ENCODE peak calls at places on chromosome 21, in ten cellular contexts. One of them, this sample, is unnamed.

GRCh38 chr21:36193200-36193599 is 36.6 kb downstream of the DOP1B start:
- DNase-seq in B cell: no peak
- DNase-seq in HCEC 1CT: no peak
- DNase-seq in activated CD8-positive, alpha-beta memory T cell treated with anti-CD3 and anti-CD28 coated beads for 4 hours: no peak
- DNase-seq in activated CD4-positive, CD25-positive, alpha-beta regulatory T cell treated with anti-CD3 and anti-CD28 coated beads, Interleukin-2, amount 50 U/mL, for 16 hours: no peak
- DNase-seq in IMR-90: peak; percentile 17
- DNase-seq in HAP-1: no peak
- DNase-seq in iris pigment epithelial cell: no peak
- DNase-seq in activated T-helper 1 cell treated with anti-CD3 and anti-CD28 coated beads, Interleukin-12 subunit alpha, Interleukin-12 subunit beta, Interleukin-2, Interleukin-4 antibody, amounts not matched to agents 30 ng/mL and 10 ng/mL and 1 ng/mL, durations not matched to agents 14 hours and 24 hours and 36 hours: no peak
- DNase-seq in choroid plexus epithelial cell: no peak
- DNase-seq in this sample: peak; percentile 86

GRCh38 chr21:26169611-26170470 is 729 bp downstream of the APP start:
- DNase-seq in B cell: peak; percentile 68
- DNase-seq in HCEC 1CT: peak; percentile 56
- DNase-seq in activated CD8-positive, alpha-beta memory T cell treated with anti-CD3 and anti-CD28 coated beads for 4 hours: peak; percentile 6
- DNase-seq in activated CD4-positive, CD25-positive, alpha-beta regulatory T cell treated with anti-CD3 and anti-CD28 coated beads, Interleukin-2, amount 50 U/mL, for 16 hours: no peak
- DNase-seq in IMR-90: peak; percentile 65
- DNase-seq in HAP-1: peak; percentile 76
- DNase-seq in iris pigment epithelial cell: peak; percentile 75
- DNase-seq in activated T-helper 1 cell treated with anti-CD3 and anti-CD28 coated beads, Interleukin-12 subunit alpha, Interleukin-12 subunit beta, Interleukin-2, Interleukin-4 antibody, amounts not matched to agents 30 ng/mL and 10 ng/mL and 1 ng/mL, durations not matched to agents 14 hours and 24 hours and 36 hours: peak; percentile 17
- DNase-seq in choroid plexus epithelial cell: peak; percentile 67
- DNase-seq in this sample: peak; percentile 79

GRCh38 chr21:26445440-26445839 is 127.6 kb downstream of the CYYR1 start:
- DNase-seq in B cell: no peak
- DNase-seq in HCEC 1CT: no peak
- DNase-seq in activated CD8-positive, alpha-beta memory T cell treated with anti-CD3 and anti-CD28 coated beads for 4 hours: no peak
- DNase-seq in activated CD4-positive, CD25-positive, alpha-beta regulatory T cell treated with anti-CD3 and anti-CD28 coated beads, Interleukin-2, amount 50 U/mL, for 16 hours: no peak
- DNase-seq in IMR-90: peak; percentile 2
- DNase-seq in HAP-1: no peak
- DNase-seq in iris pigment epithelial cell: peak; percentile 18
- DNase-seq in activated T-helper 1 cell treated with anti-CD3 and anti-CD28 coated beads, Interleukin-12 subunit alpha, Interleukin-12 subunit beta, Interleukin-2, Interleukin-4 antibody, amounts not matched to agents 30 ng/mL and 10 ng/mL and 1 ng/mL, durations not matched to agents 14 hours and 24 hours and 36 hours: no peak
- DNase-seq in choroid plexus epithelial cell: peak; percentile 31
- DNase-seq in this sample: peak; percentile 56

GRCh38 chr21:16454371-16454770 is 724.6 kb downstream of the USP25 start:
- DNase-seq in B cell: no peak
- DNase-seq in HCEC 1CT: peak; percentile 43
- DNase-seq in activated CD8-positive, alpha-beta memory T cell treated with anti-CD3 and anti-CD28 coated beads for 4 hours: no peak
- DNase-seq in activated CD4-positive, CD25-positive, alpha-beta regulatory T cell treated with anti-CD3 and anti-CD28 coated beads, Interleukin-2, amount 50 U/mL, for 16 hours: no peak
- DNase-seq in IMR-90: no peak
- DNase-seq in HAP-1: no peak
- DNase-seq in iris pigment epithelial cell: peak; percentile 37
- DNase-seq in activated T-helper 1 cell treated with anti-CD3 and anti-CD28 coated beads, Interleukin-12 subunit alpha, Interleukin-12 subunit beta, Interleukin-2, Interleukin-4 antibody, amounts not matched to agents 30 ng/mL and 10 ng/mL and 1 ng/mL, durations not matched to agents 14 hours and 24 hours and 36 hours: no peak
- DNase-seq in choroid plexus epithelial cell: peak; percentile 58
- DNase-seq in this sample: no peak

GRCh38 chr21:26801524-26801923 is 43.7 kb downstream of the ADAMTS1 start:
- DNase-seq in B cell: no peak
- DNase-seq in HCEC 1CT: peak; percentile 81
- DNase-seq in activated CD8-positive, alpha-beta memory T cell treated with anti-CD3 and anti-CD28 coated beads for 4 hours: no peak
- DNase-seq in activated CD4-positive, CD25-positive, alpha-beta regulatory T cell treated with anti-CD3 and anti-CD28 coated beads, Interleukin-2, amount 50 U/mL, for 16 hours: no peak
- DNase-seq in IMR-90: peak; percentile 94
- DNase-seq in HAP-1: no peak
- DNase-seq in iris pigment epithelial cell: peak; percentile 93
- DNase-seq in activated T-helper 1 cell treated with anti-CD3 and anti-CD28 coated beads, Interleukin-12 subunit alpha, Interleukin-12 subunit beta, Interleukin-2, Interleukin-4 antibody, amounts not matched to agents 30 ng/mL and 10 ng/mL and 1 ng/mL, durations not matched to agents 14 hours and 24 hours and 36 hours: no peak
- DNase-seq in choroid plexus epithelial cell: peak; percentile 97
- DNase-seq in this sample: peak; percentile 56

GRCh38 chr21:19998450-19998849 is 999.8 kb upstream of the NCAM2 start:
- DNase-seq in B cell: no peak
- DNase-seq in HCEC 1CT: no peak
- DNase-seq in activated CD8-positive, alpha-beta memory T cell treated with anti-CD3 and anti-CD28 coated beads for 4 hours: no peak
- DNase-seq in activated CD4-positive, CD25-positive, alpha-beta regulatory T cell treated with anti-CD3 and anti-CD28 coated beads, Interleukin-2, amount 50 U/mL, for 16 hours: no peak
- DNase-seq in IMR-90: no peak
- DNase-seq in HAP-1: no peak
- DNase-seq in iris pigment epithelial cell: no peak
- DNase-seq in activated T-helper 1 cell treated with anti-CD3 and anti-CD28 coated beads, Interleukin-12 subunit alpha, Interleukin-12 subunit beta, Interleukin-2, Interleukin-4 antibody, amounts not matched to agents 30 ng/mL and 10 ng/mL and 1 ng/mL, durations not matched to agents 14 hours and 24 hours and 36 hours: no peak
- DNase-seq in choroid plexus epithelial cell: no peak
- DNase-seq in this sample: no peak

GRCh38 chr21:14773777-14774345 is 227.7 kb upstream of the SAMSN1 start:
- DNase-seq in B cell: peak; percentile 14
- DNase-seq in HCEC 1CT: no peak
- DNase-seq in activated CD8-positive, alpha-beta memory T cell treated with anti-CD3 and anti-CD28 coated beads for 4 hours: peak; percentile 25
- DNase-seq in activated CD4-positive, CD25-positive, alpha-beta regulatory T cell treated with anti-CD3 and anti-CD28 coated beads, Interleukin-2, amount 50 U/mL, for 16 hours: peak; percentile 16
- DNase-seq in IMR-90: no peak
- DNase-seq in HAP-1: peak; percentile 35
- DNase-seq in iris pigment epithelial cell: peak; percentile 31
- DNase-seq in activated T-helper 1 cell treated with anti-CD3 and anti-CD28 coated beads, Interleukin-12 subunit alpha, Interleukin-12 subunit beta, Interleukin-2, Interleukin-4 antibody, amounts not matched to agents 30 ng/mL and 10 ng/mL and 1 ng/mL, durations not matched to agents 14 hours and 24 hours and 36 hours: peak; percentile 45
- DNase-seq in choroid plexus epithelial cell: peak; percentile 72
- DNase-seq in this sample: peak; percentile 26

GRCh38 chr21:37511848-37512247 is 145.3 kb downstream of the DYRK1A start:
- DNase-seq in B cell: no peak
- DNase-seq in HCEC 1CT: no peak
- DNase-seq in activated CD8-positive, alpha-beta memory T cell treated with anti-CD3 and anti-CD28 coated beads for 4 hours: no peak
- DNase-seq in activated CD4-positive, CD25-positive, alpha-beta regulatory T cell treated with anti-CD3 and anti-CD28 coated beads, Interleukin-2, amount 50 U/mL, for 16 hours: no peak
- DNase-seq in IMR-90: no peak
- DNase-seq in HAP-1: no peak
- DNase-seq in iris pigment epithelial cell: no peak
- DNase-seq in activated T-helper 1 cell treated with anti-CD3 and anti-CD28 coated beads, Interleukin-12 subunit alpha, Interleukin-12 subunit beta, Interleukin-2, Interleukin-4 antibody, amounts not matched to agents 30 ng/mL and 10 ng/mL and 1 ng/mL, durations not matched to agents 14 hours and 24 hours and 36 hours: no peak
- DNase-seq in choroid plexus epithelial cell: no peak
- DNase-seq in this sample: no peak

GRCh38 chr21:42311160-42311559 is 4.0 kb downstream of the TFF3 start:
- DNase-seq in B cell: no peak
- DNase-seq in HCEC 1CT: no peak
- DNase-seq in activated CD8-positive, alpha-beta memory T cell treated with anti-CD3 and anti-CD28 coated beads for 4 hours: no peak
- DNase-seq in activated CD4-positive, CD25-positive, alpha-beta regulatory T cell treated with anti-CD3 and anti-CD28 coated beads, Interleukin-2, amount 50 U/mL, for 16 hours: no peak
- DNase-seq in IMR-90: no peak
- DNase-seq in HAP-1: no peak
- DNase-seq in iris pigment epithelial cell: no peak
- DNase-seq in activated T-helper 1 cell treated with anti-CD3 and anti-CD28 coated beads, Interleukin-12 subunit alpha, Interleukin-12 subunit beta, Interleukin-2, Interleukin-4 antibody, amounts not matched to agents 30 ng/mL and 10 ng/mL and 1 ng/mL, durations not matched to agents 14 hours and 24 hours and 36 hours: no peak
- DNase-seq in choroid plexus epithelial cell: no peak
- DNase-seq in this sample: no peak

GRCh38 chr21:17679002-17679600 is 66.4 kb upstream of the BTG3 start:
- DNase-seq in B cell: peak; percentile 46
- DNase-seq in HCEC 1CT: peak; percentile 67
- DNase-seq in activated CD8-positive, alpha-beta memory T cell treated with anti-CD3 and anti-CD28 coated beads for 4 hours: no peak
- DNase-seq in activated CD4-positive, CD25-positive, alpha-beta regulatory T cell treated with anti-CD3 and anti-CD28 coated beads, Interleukin-2, amount 50 U/mL, for 16 hours: peak; percentile 6
- DNase-seq in IMR-90: peak; percentile 71
- DNase-seq in HAP-1: no peak
- DNase-seq in iris pigment epithelial cell: peak; percentile 74
- DNase-seq in activated T-helper 1 cell treated with anti-CD3 and anti-CD28 coated beads, Interleukin-12 subunit alpha, Interleukin-12 subunit beta, Interleukin-2, Interleukin-4 antibody, amounts not matched to agents 30 ng/mL and 10 ng/mL and 1 ng/mL, durations not matched to agents 14 hours and 24 hours and 36 hours: peak; percentile 24
- DNase-seq in choroid plexus epithelial cell: peak; percentile 91
- DNase-seq in this sample: peak; percentile 51

GRCh38 chr21:38958940-38959685 is 153.4 kb downstream of the ETS2 start:
- DNase-seq in B cell: no peak
- DNase-seq in HCEC 1CT: peak; percentile 96
- DNase-seq in activated CD8-positive, alpha-beta memory T cell treated with anti-CD3 and anti-CD28 coated beads for 4 hours: no peak
- DNase-seq in activated CD4-positive, CD25-positive, alpha-beta regulatory T cell treated with anti-CD3 and anti-CD28 coated beads, Interleukin-2, amount 50 U/mL, for 16 hours: no peak
- DNase-seq in IMR-90: peak; percentile 74
- DNase-seq in HAP-1: no peak
- DNase-seq in iris pigment epithelial cell: peak; percentile 76
- DNase-seq in activated T-helper 1 cell treated with anti-CD3 and anti-CD28 coated beads, Interleukin-12 subunit alpha, Interleukin-12 subunit beta, Interleukin-2, Interleukin-4 antibody, amounts not matched to agents 30 ng/mL and 10 ng/mL and 1 ng/mL, durations not matched to agents 14 hours and 24 hours and 36 hours: no peak
- DNase-seq in choroid plexus epithelial cell: peak; percentile 78
- DNase-seq in this sample: peak; percentile 80

GRCh38 chr21:34865922-34866271 is 183.2 kb downstream of the RUNX1 start:
- DNase-seq in B cell: no peak
- DNase-seq in HCEC 1CT: no peak
- DNase-seq in activated CD8-positive, alpha-beta memory T cell treated with anti-CD3 and anti-CD28 coated beads for 4 hours: no peak
- DNase-seq in activated CD4-positive, CD25-positive, alpha-beta regulatory T cell treated with anti-CD3 and anti-CD28 coated beads, Interleukin-2, amount 50 U/mL, for 16 hours: no peak
- DNase-seq in IMR-90: no peak
- DNase-seq in HAP-1: peak; percentile 91
- DNase-seq in iris pigment epithelial cell: no peak
- DNase-seq in activated T-helper 1 cell treated with anti-CD3 and anti-CD28 coated beads, Interleukin-12 subunit alpha, Interleukin-12 subunit beta, Interleukin-2, Interleukin-4 antibody, amounts not matched to agents 30 ng/mL and 10 ng/mL and 1 ng/mL, durations not matched to agents 14 hours and 24 hours and 36 hours: peak; percentile 23
- DNase-seq in choroid plexus epithelial cell: no peak
- DNase-seq in this sample: no peak

GRCh38 chr21:45449658-45450502 is 44.9 kb downstream of the COL18A1 start:
- DNase-seq in B cell: no peak
- DNase-seq in HCEC 1CT: no peak
- DNase-seq in activated CD8-positive, alpha-beta memory T cell treated with anti-CD3 and anti-CD28 coated beads for 4 hours: no peak
- DNase-seq in activated CD4-positive, CD25-positive, alpha-beta regulatory T cell treated with anti-CD3 and anti-CD28 coated beads, Interleukin-2, amount 50 U/mL, for 16 hours: no peak
- DNase-seq in IMR-90: no peak
- DNase-seq in HAP-1: no peak
- DNase-seq in iris pigment epithelial cell: peak; percentile 21
- DNase-seq in activated T-helper 1 cell treated with anti-CD3 and anti-CD28 coated beads, Interleukin-12 subunit alpha, Interleukin-12 subunit beta, Interleukin-2, Interleukin-4 antibody, amounts not matched to agents 30 ng/mL and 10 ng/mL and 1 ng/mL, durations not matched to agents 14 hours and 24 hours and 36 hours: no peak
- DNase-seq in choroid plexus epithelial cell: no peak
- DNase-seq in this sample: no peak

GRCh38 chr21:43699933-43700599 is 18.9 kb upstream of the PDXK start:
- DNase-seq in B cell: no peak
- DNase-seq in HCEC 1CT: no peak
- DNase-seq in activated CD8-positive, alpha-beta memory T cell treated with anti-CD3 and anti-CD28 coated beads for 4 hours: no peak
- DNase-seq in activated CD4-positive, CD25-positive, alpha-beta regulatory T cell treated with anti-CD3 and anti-CD28 coated beads, Interleukin-2, amount 50 U/mL, for 16 hours: no peak
- DNase-seq in IMR-90: no peak
- DNase-seq in HAP-1: no peak
- DNase-seq in iris pigment epithelial cell: no peak
- DNase-seq in activated T-helper 1 cell treated with anti-CD3 and anti-CD28 coated beads, Interleukin-12 subunit alpha, Interleukin-12 subunit beta, Interleukin-2, Interleukin-4 antibody, amounts not matched to agents 30 ng/mL and 10 ng/mL and 1 ng/mL, durations not matched to agents 14 hours and 24 hours and 36 hours: no peak
- DNase-seq in choroid plexus epithelial cell: no peak
- DNase-seq in this sample: no peak

GRCh38 chr21:35664683-35665082 is 395.6 kb downstream of the SETD4 start:
- DNase-seq in B cell: no peak
- DNase-seq in HCEC 1CT: no peak
- DNase-seq in activated CD8-positive, alpha-beta memory T cell treated with anti-CD3 and anti-CD28 coated beads for 4 hours: no peak
- DNase-seq in activated CD4-positive, CD25-positive, alpha-beta regulatory T cell treated with anti-CD3 and anti-CD28 coated beads, Interleukin-2, amount 50 U/mL, for 16 hours: no peak
- DNase-seq in IMR-90: peak; percentile 77
- DNase-seq in HAP-1: no peak
- DNase-seq in iris pigment epithelial cell: peak; percentile 18
- DNase-seq in activated T-helper 1 cell treated with anti-CD3 and anti-CD28 coated beads, Interleukin-12 subunit alpha, Interleukin-12 subunit beta, Interleukin-2, Interleukin-4 antibody, amounts not matched to agents 30 ng/mL and 10 ng/mL and 1 ng/mL, durations not matched to agents 14 hours and 24 hours and 36 hours: no peak
- DNase-seq in choroid plexus epithelial cell: no peak
- DNase-seq in this sample: no peak

GRCh38 chr21:29371464-29371863 is 72.7 kb downstream of the BACH1 start:
- DNase-seq in B cell: no peak
- DNase-seq in HCEC 1CT: no peak
- DNase-seq in activated CD8-positive, alpha-beta memory T cell treated with anti-CD3 and anti-CD28 coated beads for 4 hours: no peak
- DNase-seq in activated CD4-positive, CD25-positive, alpha-beta regulatory T cell treated with anti-CD3 and anti-CD28 coated beads, Interleukin-2, amount 50 U/mL, for 16 hours: no peak
- DNase-seq in IMR-90: no peak
- DNase-seq in HAP-1: no peak
- DNase-seq in iris pigment epithelial cell: no peak
- DNase-seq in activated T-helper 1 cell treated with anti-CD3 and anti-CD28 coated beads, Interleukin-12 subunit alpha, Interleukin-12 subunit beta, Interleukin-2, Interleukin-4 antibody, amounts not matched to agents 30 ng/mL and 10 ng/mL and 1 ng/mL, durations not matched to agents 14 hours and 24 hours and 36 hours: no peak
- DNase-seq in choroid plexus epithelial cell: no peak
- DNase-seq in this sample: no peak

GRCh38 chr21:37202221-37202805 is 64.8 kb downstream of the VPS26C start:
- DNase-seq in B cell: no peak
- DNase-seq in HCEC 1CT: no peak
- DNase-seq in activated CD8-positive, alpha-beta memory T cell treated with anti-CD3 and anti-CD28 coated beads for 4 hours: no peak
- DNase-seq in activated CD4-positive, CD25-positive, alpha-beta regulatory T cell treated with anti-CD3 and anti-CD28 coated beads, Interleukin-2, amount 50 U/mL, for 16 hours: no peak
- DNase-seq in IMR-90: no peak
- DNase-seq in HAP-1: no peak
- DNase-seq in iris pigment epithelial cell: no peak
- DNase-seq in activated T-helper 1 cell treated with anti-CD3 and anti-CD28 coated beads, Interleukin-12 subunit alpha, Interleukin-12 subunit beta, Interleukin-2, Interleukin-4 antibody, amounts not matched to agents 30 ng/mL and 10 ng/mL and 1 ng/mL, durations not matched to agents 14 hours and 24 hours and 36 hours: no peak
- DNase-seq in choroid plexus epithelial cell: no peak
- DNase-seq in this sample: no peak

GRCh38 chr21:25983745-25984144 is 186.8 kb downstream of the APP start:
- DNase-seq in B cell: no peak
- DNase-seq in HCEC 1CT: no peak
- DNase-seq in activated CD8-positive, alpha-beta memory T cell treated with anti-CD3 and anti-CD28 coated beads for 4 hours: no peak
- DNase-seq in activated CD4-positive, CD25-positive, alpha-beta regulatory T cell treated with anti-CD3 and anti-CD28 coated beads, Interleukin-2, amount 50 U/mL, for 16 hours: no peak
- DNase-seq in IMR-90: no peak
- DNase-seq in HAP-1: no peak
- DNase-seq in iris pigment epithelial cell: no peak
- DNase-seq in activated T-helper 1 cell treated with anti-CD3 and anti-CD28 coated beads, Interleukin-12 subunit alpha, Interleukin-12 subunit beta, Interleukin-2, Interleukin-4 antibody, amounts not matched to agents 30 ng/mL and 10 ng/mL and 1 ng/mL, durations not matched to agents 14 hours and 24 hours and 36 hours: no peak
- DNase-seq in choroid plexus epithelial cell: peak; percentile 19
- DNase-seq in this sample: no peak

GRCh38 chr21:40386301-40386911 is 460.6 kb downstream of the DSCAM start:
- DNase-seq in B cell: no peak
- DNase-seq in HCEC 1CT: no peak
- DNase-seq in activated CD8-positive, alpha-beta memory T cell treated with anti-CD3 and anti-CD28 coated beads for 4 hours: no peak
- DNase-seq in activated CD4-positive, CD25-positive, alpha-beta regulatory T cell treated with anti-CD3 and anti-CD28 coated beads, Interleukin-2, amount 50 U/mL, for 16 hours: no peak
- DNase-seq in IMR-90: no peak
- DNase-seq in HAP-1: peak; percentile 6
- DNase-seq in iris pigment epithelial cell: peak; percentile 1
- DNase-seq in activated T-helper 1 cell treated with anti-CD3 and anti-CD28 coated beads, Interleukin-12 subunit alpha, Interleukin-12 subunit beta, Interleukin-2, Interleukin-4 antibody, amounts not matched to agents 30 ng/mL and 10 ng/mL and 1 ng/mL, durations not matched to agents 14 hours and 24 hours and 36 hours: no peak
- DNase-seq in choroid plexus epithelial cell: no peak
- DNase-seq in this sample: peak; percentile 8

GRCh38 chr21:34557261-34557660 is 45.3 kb upstream of the KCNE1 start:
- DNase-seq in B cell: no peak
- DNase-seq in HCEC 1CT: no peak
- DNase-seq in activated CD8-positive, alpha-beta memory T cell treated with anti-CD3 and anti-CD28 coated beads for 4 hours: no peak
- DNase-seq in activated CD4-positive, CD25-positive, alpha-beta regulatory T cell treated with anti-CD3 and anti-CD28 coated beads, Interleukin-2, amount 50 U/mL, for 16 hours: no peak
- DNase-seq in IMR-90: no peak
- DNase-seq in HAP-1: no peak
- DNase-seq in iris pigment epithelial cell: no peak
- DNase-seq in activated T-helper 1 cell treated with anti-CD3 and anti-CD28 coated beads, Interleukin-12 subunit alpha, Interleukin-12 subunit beta, Interleukin-2, Interleukin-4 antibody, amounts not matched to agents 30 ng/mL and 10 ng/mL and 1 ng/mL, durations not matched to agents 14 hours and 24 hours and 36 hours: no peak
- DNase-seq in choroid plexus epithelial cell: no peak
- DNase-seq in this sample: no peak

GRCh38 chr21:16377857-16378256 is 648.1 kb downstream of the USP25 start:
- DNase-seq in B cell: no peak
- DNase-seq in HCEC 1CT: no peak
- DNase-seq in activated CD8-positive, alpha-beta memory T cell treated with anti-CD3 and anti-CD28 coated beads for 4 hours: no peak
- DNase-seq in activated CD4-positive, CD25-positive, alpha-beta regulatory T cell treated with anti-CD3 and anti-CD28 coated beads, Interleukin-2, amount 50 U/mL, for 16 hours: no peak
- DNase-seq in IMR-90: no peak
- DNase-seq in HAP-1: no peak
- DNase-seq in iris pigment epithelial cell: no peak
- DNase-seq in activated T-helper 1 cell treated with anti-CD3 and anti-CD28 coated beads, Interleukin-12 subunit alpha, Interleukin-12 subunit beta, Interleukin-2, Interleukin-4 antibody, amounts not matched to agents 30 ng/mL and 10 ng/mL and 1 ng/mL, durations not matched to agents 14 hours and 24 hours and 36 hours: no peak
- DNase-seq in choroid plexus epithelial cell: no peak
- DNase-seq in this sample: no peak